ENCODE peak calls at places on chromosomes 2 and 18, in six cellular contexts. One of them, this sample, is unnamed.

GRCh38 chr18:37543321-37543720 is 22.3 kb downstream of the CELF4 start:
- DNase-seq in ecto neural progenitor cell: no peak
- DNase-seq in effector CD4-positive, alpha-beta T cell: no peak
- DNase-seq in Kasumi-1: no peak
- DNase-seq in activated naive CD4-positive, alpha-beta T cell treated with anti-CD3 and anti-CD28 coated beads for 36 hours: no peak
- DNase-seq in effector memory CD8-positive, alpha-beta T cell: no peak
- DNase-seq in this sample: no peak

GRCh38 chr18:13175754-13176210 is 42.8 kb upstream of the LDLRAD4 start:
- DNase-seq in activated naive CD4-positive, alpha-beta T cell treated with anti-CD3 and anti-CD28 coated beads for 36 hours: peak; percentile 72
- DNase-seq in effector memory CD8-positive, alpha-beta T cell: no peak
- DNase-seq in ecto neural progenitor cell: no peak
- DNase-seq in Kasumi-1: no peak
- DNase-seq in effector CD4-positive, alpha-beta T cell: no peak
- DNase-seq in this sample: no peak

GRCh38 chr2:215504547-215504946 is 68.7 kb upstream of the FN1 start:
- DNase-seq in Kasumi-1: no peak
- DNase-seq in effector memory CD8-positive, alpha-beta T cell: no peak
- DNase-seq in effector CD4-positive, alpha-beta T cell: no peak
- DNase-seq in ecto neural progenitor cell: no peak
- DNase-seq in activated naive CD4-positive, alpha-beta T cell treated with anti-CD3 and anti-CD28 coated beads for 36 hours: no peak
- DNase-seq in this sample: no peak

GRCh38 chr2:177000408-177000807 is 212.2 kb upstream of the HNRNPA3 start:
- DNase-seq in effector CD4-positive, alpha-beta T cell: no peak
- DNase-seq in ecto neural progenitor cell: no peak
- DNase-seq in Kasumi-1: no peak
- DNase-seq in effector memory CD8-positive, alpha-beta T cell: no peak
- DNase-seq in activated naive CD4-positive, alpha-beta T cell treated with anti-CD3 and anti-CD28 coated beads for 36 hours: no peak
- DNase-seq in this sample: no peak

GRCh38 chr2:219983836-219984235 is 356.4 kb downstream of the SLC4A3 start:
- DNase-seq in ecto neural progenitor cell: no peak
- DNase-seq in effector memory CD8-positive, alpha-beta T cell: no peak
- DNase-seq in effector CD4-positive, alpha-beta T cell: no peak
- DNase-seq in Kasumi-1: no peak
- DNase-seq in activated naive CD4-positive, alpha-beta T cell treated with anti-CD3 and anti-CD28 coated beads for 36 hours: no peak
- DNase-seq in this sample: no peak

GRCh38 chr2:28956415-28956826 is 24.7 kb upstream of the TOGARAM2 start:
- DNase-seq in effector memory CD8-positive, alpha-beta T cell: peak; percentile 42
- DNase-seq in activated naive CD4-positive, alpha-beta T cell treated with anti-CD3 and anti-CD28 coated beads for 36 hours: peak; percentile 37
- DNase-seq in effector CD4-positive, alpha-beta T cell: peak; percentile 43
- DNase-seq in ecto neural progenitor cell: peak; percentile 72
- DNase-seq in Kasumi-1: no peak
- DNase-seq in this sample: peak; percentile 21

GRCh38 chr2:133849341-133849740 is 281.1 kb upstream of the NCKAP5 start:
- DNase-seq in Kasumi-1: no peak
- DNase-seq in ecto neural progenitor cell: no peak
- DNase-seq in effector memory CD8-positive, alpha-beta T cell: no peak
- DNase-seq in activated naive CD4-positive, alpha-beta T cell treated with anti-CD3 and anti-CD28 coated beads for 36 hours: no peak
- DNase-seq in effector CD4-positive, alpha-beta T cell: no peak
- DNase-seq in this sample: no peak

GRCh38 chr2:152175012-152175367 is 573 bp downstream of the STAM2 start:
- DNase-seq in activated naive CD4-positive, alpha-beta T cell treated with anti-CD3 and anti-CD28 coated beads for 36 hours: no peak
- DNase-seq in Kasumi-1: peak; percentile 88
- DNase-seq in effector memory CD8-positive, alpha-beta T cell: no peak
- DNase-seq in effector CD4-positive, alpha-beta T cell: no peak
- DNase-seq in ecto neural progenitor cell: no peak
- DNase-seq in this sample: no peak

GRCh38 chr2:34652636-34653035 is 1053.5 kb upstream of the FAM98A start:
- DNase-seq in activated naive CD4-positive, alpha-beta T cell treated with anti-CD3 and anti-CD28 coated beads for 36 hours: no peak
- DNase-seq in effector CD4-positive, alpha-beta T cell: no peak
- DNase-seq in ecto neural progenitor cell: no peak
- DNase-seq in Kasumi-1: peak; percentile 61
- DNase-seq in effector memory CD8-positive, alpha-beta T cell: no peak
- DNase-seq in this sample: no peak

GRCh38 chr18:34492652-34493051 is 217.4 kb upstream of the DTNA start:
- DNase-seq in ecto neural progenitor cell: no peak
- DNase-seq in activated naive CD4-positive, alpha-beta T cell treated with anti-CD3 and anti-CD28 coated beads for 36 hours: no peak
- DNase-seq in effector CD4-positive, alpha-beta T cell: no peak
- DNase-seq in Kasumi-1: no peak
- DNase-seq in effector memory CD8-positive, alpha-beta T cell: no peak
- DNase-seq in this sample: peak; percentile 4

GRCh38 chr2:148501545-148501944 is 143.0 kb upstream of the EPC2 start:
- DNase-seq in activated naive CD4-positive, alpha-beta T cell treated with anti-CD3 and anti-CD28 coated beads for 36 hours: no peak
- DNase-seq in effector CD4-positive, alpha-beta T cell: no peak
- DNase-seq in Kasumi-1: no peak
- DNase-seq in ecto neural progenitor cell: no peak
- DNase-seq in effector memory CD8-positive, alpha-beta T cell: no peak
- DNase-seq in this sample: no peak

GRCh38 chr18:49074505-49074904 is 123.7 kb upstream of the SMAD7 start:
- DNase-seq in activated naive CD4-positive, alpha-beta T cell treated with anti-CD3 and anti-CD28 coated beads for 36 hours: no peak
- DNase-seq in Kasumi-1: no peak
- DNase-seq in ecto neural progenitor cell: no peak
- DNase-seq in effector memory CD8-positive, alpha-beta T cell: no peak
- DNase-seq in effector CD4-positive, alpha-beta T cell: no peak
- DNase-seq in this sample: no peak

GRCh38 chr2:78408795-78409118 is 616.7 kb upstream of the REG3G start:
- DNase-seq in effector memory CD8-positive, alpha-beta T cell: no peak
- DNase-seq in activated naive CD4-positive, alpha-beta T cell treated with anti-CD3 and anti-CD28 coated beads for 36 hours: no peak
- DNase-seq in effector CD4-positive, alpha-beta T cell: no peak
- DNase-seq in Kasumi-1: no peak
- DNase-seq in ecto neural progenitor cell: no peak
- DNase-seq in this sample: no peak

GRCh38 chr2:219495531-219496122 is 3.1 kb upstream of the GMPPA start:
- DNase-seq in activated naive CD4-positive, alpha-beta T cell treated with anti-CD3 and anti-CD28 coated beads for 36 hours: peak; percentile 68
- DNase-seq in Kasumi-1: peak; percentile 41
- DNase-seq in ecto neural progenitor cell: peak; percentile 81
- DNase-seq in effector CD4-positive, alpha-beta T cell: peak; percentile 37
- DNase-seq in effector memory CD8-positive, alpha-beta T cell: peak; percentile 41
- DNase-seq in this sample: peak; percentile 53

GRCh38 chr2:72128059-72128842 is 19.4 kb downstream of the CYP26B1 start:
- DNase-seq in ecto neural progenitor cell: peak; percentile 39
- DNase-seq in Kasumi-1: no peak
- DNase-seq in effector memory CD8-positive, alpha-beta T cell: no peak
- DNase-seq in activated naive CD4-positive, alpha-beta T cell treated with anti-CD3 and anti-CD28 coated beads for 36 hours: no peak
- DNase-seq in effector CD4-positive, alpha-beta T cell: no peak
- DNase-seq in this sample: no peak

GRCh38 chr2:98793275-98793674 is 62.3 kb upstream of the MGAT4A start:
- DNase-seq in effector CD4-positive, alpha-beta T cell: no peak
- DNase-seq in effector memory CD8-positive, alpha-beta T cell: no peak
- DNase-seq in activated naive CD4-positive, alpha-beta T cell treated with anti-CD3 and anti-CD28 coated beads for 36 hours: no peak
- DNase-seq in ecto neural progenitor cell: no peak
- DNase-seq in Kasumi-1: no peak
- DNase-seq in this sample: no peak

GRCh38 chr2:160246356-160246755 is 46.3 kb upstream of the ITGB6 start:
- DNase-seq in activated naive CD4-positive, alpha-beta T cell treated with anti-CD3 and anti-CD28 coated beads for 36 hours: no peak
- DNase-seq in Kasumi-1: no peak
- DNase-seq in effector CD4-positive, alpha-beta T cell: no peak
- DNase-seq in effector memory CD8-positive, alpha-beta T cell: no peak
- DNase-seq in ecto neural progenitor cell: no peak
- DNase-seq in this sample: peak; percentile 27

GRCh38 chr2:200905618-200906296 is 16.6 kb downstream of the NIF3L1 start:
- DNase-seq in Kasumi-1: peak; percentile 93
- DNase-seq in effector memory CD8-positive, alpha-beta T cell: peak; percentile 29
- DNase-seq in ecto neural progenitor cell: peak; percentile 65
- DNase-seq in effector CD4-positive, alpha-beta T cell: peak; percentile 14
- DNase-seq in activated naive CD4-positive, alpha-beta T cell treated with anti-CD3 and anti-CD28 coated beads for 36 hours: peak; percentile 84
- DNase-seq in this sample: peak; percentile 47

GRCh38 chr2:112692914-112693313 is 27.9 kb upstream of the NT5DC4 start:
- DNase-seq in Kasumi-1: no peak
- DNase-seq in effector memory CD8-positive, alpha-beta T cell: no peak
- DNase-seq in activated naive CD4-positive, alpha-beta T cell treated with anti-CD3 and anti-CD28 coated beads for 36 hours: peak; percentile 70
- DNase-seq in ecto neural progenitor cell: no peak
- DNase-seq in effector CD4-positive, alpha-beta T cell: no peak
- DNase-seq in this sample: no peak

GRCh38 chr18:63238711-63239110 is 80.9 kb downstream of the BCL2 start:
- DNase-seq in effector CD4-positive, alpha-beta T cell: no peak
- DNase-seq in effector memory CD8-positive, alpha-beta T cell: no peak
- DNase-seq in ecto neural progenitor cell: no peak
- DNase-seq in Kasumi-1: no peak
- DNase-seq in activated naive CD4-positive, alpha-beta T cell treated with anti-CD3 and anti-CD28 coated beads for 36 hours: no peak
- DNase-seq in this sample: peak; percentile 21

GRCh38 chr18:12694032-12694431 is 8.5 kb downstream of the CEP76 start:
- DNase-seq in ecto neural progenitor cell: no peak
- DNase-seq in effector CD4-positive, alpha-beta T cell: no peak
- DNase-seq in Kasumi-1: no peak
- DNase-seq in activated naive CD4-positive, alpha-beta T cell treated with anti-CD3 and anti-CD28 coated beads for 36 hours: no peak
- DNase-seq in effector memory CD8-positive, alpha-beta T cell: no peak
- DNase-seq in this sample: no peak

GRCh38 chr2:9795071-9795470 is 48.2 kb upstream of the TAF1B start:
- DNase-seq in Kasumi-1: no peak
- DNase-seq in activated naive CD4-positive, alpha-beta T cell treated with anti-CD3 and anti-CD28 coated beads for 36 hours: no peak
- DNase-seq in ecto neural progenitor cell: no peak
- DNase-seq in effector CD4-positive, alpha-beta T cell: no peak
- DNase-seq in effector memory CD8-positive, alpha-beta T cell: no peak
- DNase-seq in this sample: no peak

This sample was measured in H4.